ENCODE peak calls at places on chromosomes 13 and 19, in ten cellular contexts. K is brain microvascular endothelial cell; L is cardiac muscle cell; N is transverse colon; U is ovary; W is psoas muscle; B is RWPE1; C is heart right ventricle; O is astrocyte; F is CD4-positive, alpha-beta T cell. G is an unnamed sample.

GRCh38 chr13:92463134-92463533 is 763.5 kb upstream of the GPC6 start:
- DNase-seq in K (no peak), L (no peak), N (peak), U (no peak), W (no peak), B (no peak), C (no peak), O (no peak), F (no peak), G (no peak)

GRCh38 chr19:28694812-28695211 is 518.1 kb downstream of the UQCRFS1 start:
- DNase-seq in K (no peak), L (no peak), N (no peak), U (no peak), W (no peak), B (no peak), C (no peak), O (no peak), F (no peak), G (no peak)

GRCh38 chr19:46907880-46908279 is 47.1 kb downstream of the ARHGAP35 start:
- DNase-seq in K (no peak), L (no peak), N (no peak), U (peak), W (peak), B (no peak), C (no peak), O (no peak), F (no peak), G (peak)

GRCh38 chr13:31639443-31640163 is 99.7 kb upstream of the RXFP2 start:
- DNase-seq in K (no peak), L (no peak), N (no peak), U (no peak), W (no peak), B (no peak), C (no peak), O (no peak), F (no peak), G (no peak)

GRCh38 chr13:108495686-108496363 is 133.6 kb upstream of the MYO16 start:
- DNase-seq in K (peak), L (peak), N (no peak), U (no peak), W (no peak), B (no peak), C (no peak), O (peak), F (no peak), G (no peak)

GRCh38 chr13:26425439-26426358 is 131.8 kb upstream of the WASF3 start:
- DNase-seq in K (peak), L (no peak), N (peak), U (no peak), W (no peak), B (no peak), C (peak), O (peak), F (no peak), G (peak)

GRCh38 chr13:77891041-77891440 is 27.6 kb downstream of the EDNRB start:
- DNase-seq in K (no peak), L (no peak), N (no peak), U (no peak), W (no peak), B (no peak), C (no peak), O (no peak), F (no peak), G (no peak)

GRCh38 chr13:57640582-57640981 is 9.0 kb downstream of the PCDH17 start:
- DNase-seq in K (no peak), L (no peak), N (no peak), U (no peak), W (no peak), B (no peak), C (peak), O (peak), F (no peak), G (no peak)

GRCh38 chr13:86737334-86737932 is 933.7 kb upstream of the SLITRK5 start:
- DNase-seq in K (no peak), L (no peak), N (no peak), U (no peak), W (no peak), B (no peak), C (no peak), O (no peak), F (no peak), G (no peak)

GRCh38 chr13:36059366-36059765 is 71.8 kb downstream of the DCLK1 start:
- DNase-seq in K (no peak), L (no peak), N (no peak), U (peak), W (no peak), B (no peak), C (no peak), O (no peak), F (no peak), G (no peak)

GRCh38 chr13:106348032-106348431 is 187.4 kb downstream of the EFNB2 start:
- DNase-seq in K (peak), L (peak), N (no peak), U (no peak), W (no peak), B (peak), C (no peak), O (peak), F (no peak), G (no peak)

GRCh38 chr13:73730014-73730413 is 404.2 kb downstream of the KLF12 start:
- DNase-seq in K (no peak), L (no peak), N (no peak), U (no peak), W (no peak), B (no peak), C (no peak), O (no peak), F (no peak), G (no peak)

GRCh38 chr13:97068146-97068545 is 73.9 kb upstream of the OXGR1 start:
- DNase-seq in K (peak), L (no peak), N (no peak), U (no peak), W (no peak), B (no peak), C (no peak), O (peak), F (no peak), G (no peak)

GRCh38 chr19:33819875-33820781 is 23.5 kb downstream of the KCTD15 start:
- DNase-seq in K (peak), L (peak), N (peak), U (peak), W (peak), B (peak), C (peak), O (peak), F (peak), G (peak)

GRCh38 chr13:30804474-30804873 is 69.1 kb downstream of the ALOX5AP start:
- DNase-seq in K (no peak), L (no peak), N (no peak), U (no peak), W (no peak), B (no peak), C (no peak), O (no peak), F (no peak), G (no peak)

GRCh38 chr19:45323671-45324081 is 1.0 kb upstream of the CKM start:
- DNase-seq in K (no peak), L (peak), N (peak), U (no peak), W (peak), B (no peak), C (peak), O (no peak), F (no peak), G (no peak)

GRCh38 chr13:28329395-28330158 is 165.4 kb downstream of the FLT1 start:
- DNase-seq in K (peak), L (no peak), N (no peak), U (peak), W (no peak), B (no peak), C (peak), O (peak), F (no peak), G (peak)

GRCh38 chr19:55766466-55766865 is 2.5 kb upstream of the RFPL4AL1 start:
- DNase-seq in K (no peak), L (no peak), N (no peak), U (no peak), W (no peak), B (no peak), C (no peak), O (no peak), F (no peak), G (no peak)

GRCh38 chr19:34082289-34083077 is 89.8 kb upstream of the LSM14A start:
- DNase-seq in K (no peak), L (peak), N (no peak), U (peak), W (no peak), B (no peak), C (no peak), O (no peak), F (no peak), G (no peak)

GRCh38 chr19:18290250-18291018 is 9.0 kb upstream of the JUND start:
- DNase-seq in K (peak), L (no peak), N (peak), U (peak), W (no peak), B (no peak), C (no peak), O (no peak), F (peak), G (peak)

GRCh38 chr13:91346848-91347211 is 657 bp upstream of the MIR17HG start:
- DNase-seq in K (no peak), L (peak), N (peak), U (peak), W (no peak), B (no peak), C (no peak), O (no peak), F (peak), G (no peak)

GRCh38 chr19:1237027-1237659 is 662 bp downstream of the CBARP start:
- DNase-seq in K (no peak), L (no peak), N (no peak), U (peak), W (no peak), B (no peak), C (no peak), O (no peak), F (no peak), G (no peak)

GRCh38 chr19:58319241-58319640 is 7.6 kb upstream of the ZSCAN22 start:
- DNase-seq in K (no peak), L (no peak), N (no peak), U (no peak), W (no peak), B (no peak), C (no peak), O (no peak), F (no peak), G (no peak)

GRCh38 chr13:45473627-45474026 is 8.9 kb downstream of the COG3 start:
- DNase-seq in K (peak), L (peak), N (no peak), U (no peak), W (no peak), B (no peak), C (no peak), O (no peak), F (no peak), G (no peak)

GRCh38 chr13:49348748-49349147 is 95.1 kb downstream of the CAB39L start:
- DNase-seq in K (no peak), L (no peak), N (no peak), U (no peak), W (no peak), B (no peak), C (no peak), O (no peak), F (no peak), G (no peak)

GRCh38 chr19:44745386-44745831 is 3.1 kb upstream of the BCL3 start:
- DNase-seq in K (no peak), L (no peak), N (peak), U (peak), W (peak), B (no peak), C (peak), O (peak), F (no peak), G (peak)

GRCh38 chr19:18007939-18008673 is at the start of gene ARRDC2:
- DNase-seq in K (peak), L (peak), N (peak), U (peak), W (peak), B (peak), C (peak), O (peak), F (peak), G (peak)

GRCh38 chr13:95564948-95565347 is 12.4 kb downstream of the CLDN10 start:
- DNase-seq in K (no peak), L (no peak), N (no peak), U (no peak), W (no peak), B (peak), C (no peak), O (peak), F (no peak), G (no peak)

GRCh38 chr19:49890349-49891311 is 6.1 kb downstream of the IL4I1 start:
- DNase-seq in K (no peak), L (peak), N (peak), U (no peak), W (no peak), B (peak), C (no peak), O (no peak), F (peak), G (no peak)
- TF ChIP-seq CTCF in K (no peak), L (peak), N (no peak), U (no peak), W (no peak), B (peak), C (no peak), O (no peak), F (peak), G (no peak)

DNA sequence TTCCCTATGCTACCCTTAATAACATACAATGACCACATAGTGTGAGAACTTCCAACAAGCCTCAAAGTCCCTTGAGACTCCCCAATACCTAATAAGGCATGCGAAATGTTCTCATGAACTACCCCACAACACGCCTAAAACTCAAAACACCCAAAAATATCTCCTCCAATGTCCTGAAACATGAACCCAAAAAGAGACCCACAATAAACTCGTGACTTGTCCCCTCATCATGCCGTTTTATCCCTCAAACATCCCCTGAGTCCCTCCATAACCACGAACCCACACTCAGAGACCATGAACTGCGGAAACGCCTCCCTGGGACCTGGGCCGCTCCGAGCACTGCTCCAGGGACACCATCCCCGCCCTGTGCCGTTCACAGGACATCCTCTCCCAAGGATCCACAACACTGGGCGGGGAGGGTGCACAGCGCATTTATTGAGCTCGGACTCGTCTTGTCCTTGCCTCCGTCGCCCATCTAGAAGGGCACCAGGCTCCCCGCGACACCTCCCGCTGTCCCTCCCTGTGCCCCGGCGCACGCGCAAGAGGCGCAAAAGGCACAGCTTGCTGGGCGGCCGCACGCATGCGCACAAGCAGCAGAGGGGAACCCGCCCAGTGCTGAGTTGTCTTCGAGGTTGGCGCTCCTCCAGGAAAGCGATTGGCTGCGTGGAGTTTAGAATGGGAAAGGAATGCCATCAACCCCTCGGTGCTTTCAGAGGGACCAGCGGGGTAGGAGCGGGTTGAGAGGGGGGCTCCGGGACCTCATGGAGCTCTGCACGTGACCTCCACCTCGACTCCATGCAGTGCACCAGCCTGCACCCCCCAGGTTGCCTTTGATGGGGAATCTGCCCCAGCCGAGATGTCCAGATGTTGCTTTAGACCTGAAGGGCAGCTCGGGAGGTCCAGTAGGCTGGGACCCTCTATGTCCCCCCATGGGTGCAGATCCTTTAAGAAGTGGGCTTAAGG is 8.8 kb downstream of the FXYD3 start:
- DNase-seq in K (peak), L (no peak), N (peak), U (peak), W (peak), B (peak), C (peak), O (peak), F (peak), G (peak)
- H3K27ac ChIP-seq in K (no peak), L (no peak), N (peak), U (peak), W (peak), B (peak), C (peak), O (peak), F (no peak), G (peak)

GRCh38 chr19:4633140-4633967 is 6.0 kb upstream of the TNFAIP8L1 start:
- DNase-seq in K (peak), L (peak), N (peak), U (peak), W (peak), B (peak), C (peak), O (peak), F (peak), G (no peak)
- TF ChIP-seq CTCF in K (peak), L (peak), N (peak), U (no peak), W (peak), B (peak), C (peak), O (peak), F (peak), G (peak)

DNA sequence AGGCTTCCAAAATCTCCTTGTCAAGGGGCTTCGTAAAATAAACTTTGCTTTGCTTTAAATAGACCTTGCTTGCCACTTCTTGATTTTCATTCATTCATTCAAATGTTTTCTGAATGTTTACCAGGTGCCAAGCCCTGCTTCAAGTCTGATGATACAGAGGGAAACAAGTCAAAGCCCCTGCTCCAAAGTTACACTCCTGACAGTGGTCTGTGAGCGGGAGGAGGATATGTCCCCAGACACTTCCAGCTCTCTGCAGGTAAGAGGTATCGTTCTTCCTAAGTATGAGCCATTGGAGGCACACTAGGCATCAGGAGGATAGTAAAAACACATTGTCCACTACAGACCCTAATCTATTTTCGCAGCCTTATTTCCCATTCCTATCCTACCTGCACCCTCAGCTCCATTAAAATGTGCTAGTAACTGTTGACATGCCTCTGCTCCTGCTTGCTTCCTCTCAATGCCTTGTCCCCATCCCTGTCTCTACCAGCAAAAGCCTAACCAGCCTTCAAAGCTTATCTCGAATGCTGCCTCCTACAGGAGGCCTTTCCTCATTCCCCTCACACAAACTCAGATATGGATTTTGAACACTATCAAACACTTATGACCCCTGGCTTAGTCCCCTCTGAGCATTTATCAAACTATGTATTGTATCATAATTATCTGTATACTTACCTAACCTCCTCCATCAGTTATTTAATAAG is 6.2 kb upstream of the WBP4 start:
- DNase-seq in K (no peak), L (no peak), N (no peak), U (no peak), W (no peak), B (no peak), C (no peak), O (no peak), F (no peak), G (no peak)
- H3K27ac ChIP-seq in K (no peak), L (peak), N (peak), U (no peak), W (peak), B (no peak), C (peak), O (no peak), F (no peak), G (peak)

DNA sequence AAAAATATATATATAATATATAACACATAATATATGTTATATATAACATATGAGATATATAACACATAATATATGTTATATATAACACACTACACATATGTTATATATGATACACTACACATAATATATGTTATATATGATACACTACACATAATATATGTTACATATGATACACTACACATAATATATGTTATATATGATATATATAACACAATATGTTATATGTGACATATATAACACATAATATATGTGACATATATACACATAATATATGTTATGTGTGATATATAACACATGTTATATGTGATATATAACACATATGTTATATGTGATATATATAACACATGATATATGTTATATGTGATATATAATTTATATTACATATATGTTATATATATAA is 129.7 kb downstream of the CACNA1A start:
- DNase-seq in K (no peak), L (no peak), N (no peak), U (no peak), W (no peak), B (no peak), C (no peak), O (no peak), F (no peak), G (no peak)
- TF ChIP-seq CTCF in K (no peak), L (no peak), N (no peak), U (no peak), W (no peak), B (no peak), C (no peak), O (no peak), F (no peak), G (no peak)

GRCh38 chr13:113585828-113586355 is 1.3 kb downstream of the TFDP1 start:
- DNase-seq in K (no peak), L (no peak), N (peak), U (no peak), W (no peak), B (no peak), C (no peak), O (no peak), F (no peak), G (no peak)

GRCh38 chr13:113582841-113583631 is 1.5 kb upstream of the TFDP1 start:
- DNase-seq in K (no peak), L (no peak), N (peak), U (peak), W (no peak), B (no peak), C (no peak), O (no peak), F (no peak), G (no peak)

GRCh38 chr13:113581871-113582270 is 2.7 kb upstream of the TFDP1 start:
- DNase-seq in K (no peak), L (no peak), N (no peak), U (no peak), W (no peak), B (no peak), C (no peak), O (no peak), F (no peak), G (no peak)

GRCh38 chr13:113584870-113585671 is 518 bp downstream of the TFDP1 start:
- DNase-seq in K (no peak), L (peak), N (peak), U (no peak), W (no peak), B (peak), C (no peak), O (no peak), F (no peak), G (peak)

DNA sequence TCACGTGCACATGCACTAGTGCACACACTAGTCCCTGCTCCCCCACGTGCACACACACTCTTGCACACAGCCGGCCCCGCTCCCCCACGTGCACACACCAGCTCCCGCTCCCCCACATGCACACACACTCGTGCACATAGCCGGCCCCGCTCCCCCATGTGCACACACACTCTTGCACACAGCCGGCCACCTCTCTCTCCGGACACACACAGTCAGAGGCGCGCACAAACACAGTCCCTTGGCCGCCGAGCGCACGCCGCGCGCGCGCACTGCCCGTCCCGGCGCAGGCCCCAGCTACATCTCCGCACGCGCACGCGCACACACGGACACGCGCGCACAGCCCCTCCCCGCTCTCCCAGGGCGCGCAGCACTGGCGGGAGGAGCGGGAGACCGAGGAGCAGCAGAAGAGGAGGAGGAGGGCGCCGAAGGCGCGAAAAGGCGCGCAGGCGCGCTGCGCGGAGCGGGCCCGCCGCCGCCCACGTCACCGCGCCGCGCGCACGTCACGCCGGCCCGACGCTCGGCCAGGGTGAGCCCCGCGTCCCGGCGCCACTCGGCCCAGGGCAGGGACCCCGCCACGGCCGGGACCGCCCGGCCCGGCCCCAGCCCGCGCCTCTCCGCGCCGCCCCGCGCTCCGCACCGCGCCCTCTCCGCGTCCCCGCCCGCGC is at the start of gene TFDP1:
- DNase-seq in K (peak), L (peak), N (peak), U (peak), W (peak), B (peak), C (peak), O (peak), F (peak), G (no peak)
- H3K27ac ChIP-seq in K (no peak), L (no peak), N (peak), U (no peak), W (no peak), B (peak), C (no peak), O (peak), F (no peak), G (no peak)